ENCODE peak calls at places on chromosomes 11 and 22, in nine cellular contexts. E is neural crest cell; N is GM13977; X is NCI-H748 treated with DMSO at 0.1 percent for 48 hours; A is AG09319; L is NCI-H2227 treated with DMSO at 0.1 percent for 48 hours; R is DMS 273 treated with DMSO at 0.1 percent for 48 hours; H is stimulated activated CD4-positive, alpha-beta T cell treated with anti-CD3 and anti-CD28 coated beads, Interleukin-2, amount 100 ng/mL, for 48 hours; T is T-helper 9 cell. Q is an unnamed sample.

GRCh38 chr22:45630436-45630835 is 41.2 kb upstream of the ATXN10 start:
- DNase-seq in E (no peak), N (no peak), X (no peak), A (no peak), L (no peak), R (no peak), H (no peak), T (no peak), Q (no peak)

GRCh38 chr11:61297741-61298140 is 2.6 kb upstream of the VWCE start:
- DNase-seq in E (no peak), N (no peak), X (no peak), A (peak), L (no peak), R (no peak), H (no peak), T (no peak), Q (no peak)

GRCh38 chr22:38107692-38108515 is 2.6 kb downstream of the BAIAP2L2 start:
- DNase-seq in E (no peak), N (no peak), X (no peak), A (no peak), L (no peak), R (peak), H (no peak), T (no peak), Q (no peak)

GRCh38 chr11:44708063-44708462 is 18.7 kb upstream of the TSPAN18 start:
- DNase-seq in E (no peak), N (no peak), X (no peak), A (no peak), L (no peak), R (no peak), H (no peak), T (no peak), Q (no peak)

GRCh38 chr22:19709063-19709769 is 5.1 kb upstream of the SEPTIN5 start:
- DNase-seq in E (no peak), N (no peak), X (no peak), A (no peak), L (no peak), R (no peak), H (no peak), T (no peak), Q (no peak)

GRCh38 chr11:278001-278951 is at the start of gene NLRP6:
- DNase-seq in E (no peak), N (no peak), X (no peak), A (no peak), L (no peak), R (no peak), H (no peak), T (no peak), Q (no peak)

GRCh38 chr11:45489281-45489906 is 176.0 kb downstream of the CHST1 start:
- DNase-seq in E (no peak), N (no peak), X (peak), A (no peak), L (no peak), R (no peak), H (no peak), T (no peak), Q (no peak)

GRCh38 chr22:49960967-49961600 is 512 bp downstream of the PIM3 start:
- DNase-seq in E (no peak), N (peak), X (no peak), A (no peak), L (no peak), R (no peak), H (no peak), T (no peak), Q (peak)

GRCh38 chr11:116727990-116728389 is 44.8 kb downstream of the BUD13 start:
- DNase-seq in E (no peak), N (no peak), X (no peak), A (no peak), L (no peak), R (no peak), H (no peak), T (no peak), Q (no peak)

GRCh38 chr11:23425379-23425778 is 565.1 kb upstream of the CCDC179 start:
- DNase-seq in E (no peak), N (no peak), X (no peak), A (no peak), L (peak), R (no peak), H (no peak), T (no peak), Q (no peak)

GRCh38 chr11:61482513-61482912 is 26.0 kb upstream of the LRRC10B start:
- DNase-seq in E (peak), N (no peak), X (no peak), A (no peak), L (no peak), R (no peak), H (peak), T (no peak), Q (peak)

GRCh38 chr11:134024420-134025085 is 44.3 kb upstream of the JAM3 start:
- DNase-seq in E (no peak), N (no peak), X (no peak), A (no peak), L (no peak), R (no peak), H (no peak), T (no peak), Q (no peak)

GRCh38 chr11:74682731-74683278 is 48.4 kb downstream of the CHRDL2 start:
- DNase-seq in E (no peak), N (no peak), X (no peak), A (no peak), L (no peak), R (no peak), H (no peak), T (no peak), Q (no peak)

GRCh38 chr11:67629386-67630229 is at the start of gene NUDT8:
- DNase-seq in E (peak), N (peak), X (peak), A (peak), L (no peak), R (peak), H (peak), T (peak), Q (peak)

Q was measured in OCI-LY7.